ENCODE peak calls at places on chromosomes 3 and 15, in four cellular contexts. N is caudate nucleus, A is C1 segment of cervical spinal cord, P is breast epithelium. B is an unnamed sample.

GRCh38 chr3:122745365-122746021 is 48.1 kb downstream of the HSPBAP1 start:
- DNase-seq in A (no peak), N (no peak), P (no peak), B (no peak)

GRCh38 chr15:58568157-58568571 is 136.4 kb downstream of the LIPC start:
- DNase-seq in A (peak; percentile 10), N (no peak), P (no peak), B (no peak)

GRCh38 chr3:44468572-44469520 is 8.6 kb downstream of the ZNF445 start:
- DNase-seq in P (no peak), A (no peak), N (no peak), B (peak; percentile 42)

GRCh38 chr15:47588968-47589367 is 128.3 kb upstream of the SEMA6D start:
- DNase-seq in A (no peak), N (no peak), P (no peak), B (peak; percentile 80)

GRCh38 chr15:77282333-77282732 is 137.6 kb downstream of the PEAK1 start:
- DNase-seq in N (no peak), P (peak; percentile 19), A (no peak), B (no peak)

GRCh38 chr3:160735801-160736200 is 20.2 kb upstream of the PPM1L start:
- DNase-seq in P (no peak), A (no peak), N (no peak), B (no peak)

GRCh38 chr3:16844771-16845170 is 40.0 kb upstream of the PLCL2 start:
- DNase-seq in P (no peak), N (no peak), A (no peak), B (no peak)

GRCh38 chr3:181176610-181177009 is 187.1 kb upstream of the DNAJC19 start:
- DNase-seq in P (peak; percentile 31), N (peak; percentile 1), A (peak; percentile 26), B (peak; percentile 44)

GRCh38 chr15:62624541-62625399 is 417.8 kb upstream of the TPM1 start:
- DNase-seq in N (no peak), P (no peak), A (no peak), B (no peak)

GRCh38 chr15:62684143-62684808 is 358.3 kb upstream of the TPM1 start:
- DNase-seq in P (no peak), N (no peak), A (no peak), B (peak; percentile 27)

GRCh38 chr15:40939909-40940801 is 11.0 kb downstream of the DLL4 start:
- DNase-seq in N (no peak), P (no peak), A (no peak), B (no peak)

GRCh38 chr3:154955907-154956533 is 124.1 kb upstream of the MME start:
- DNase-seq in N (no peak), A (no peak), P (no peak), B (no peak)

GRCh38 chr15:78934063-78935023 is 10.5 kb downstream of the CTSH start:
- DNase-seq in N (no peak), P (peak; percentile 53), A (no peak), B (no peak)